ENCODE peak calls at places on chromosomes 6 and 20, in ten cellular contexts. K, M, H, I, E, C, F, W, V and L are unnamed samples.

GRCh38 chr6:154649723-154650122 is 83.5 kb upstream of the SCAF8 start:
- DNase-seq in M (no peak), K (no peak), F (no peak), V (no peak), W (peak), E (no peak), H (no peak), I (no peak), C (no peak), L (no peak)

GRCh38 chr6:37525460-37526357 is 26.0 kb upstream of the CCDC167 start:
- DNase-seq in F (no peak), K (no peak), M (no peak), I (no peak), E (no peak), H (peak), W (peak), V (no peak), C (no peak), L (no peak)

GRCh38 chr6:17058550-17058949 is 43.3 kb upstream of the STMND1 start:
- DNase-seq in E (no peak), H (no peak), W (no peak), I (no peak), M (no peak), C (no peak), F (no peak), K (no peak), V (no peak), L (no peak)

GRCh38 chr20:58583586-58583985 is 67.5 kb upstream of the STX16 start:
- DNase-seq in M (no peak), C (no peak), E (no peak), W (no peak), V (no peak), H (no peak), F (no peak), I (no peak), K (no peak), L (no peak)

GRCh38 chr6:119880840-119881239 is 531.3 kb upstream of the MAN1A1 start:
- DNase-seq in I (no peak), W (no peak), V (no peak), H (no peak), F (no peak), K (no peak), E (no peak), M (no peak), C (no peak), L (no peak)

GRCh38 chr6:157569543-157569942 is 188.6 kb downstream of the ZDHHC14 start:
- DNase-seq in K (no peak), C (no peak), W (no peak), M (no peak), H (no peak), I (no peak), V (no peak), F (no peak), E (no peak), L (no peak)

GRCh38 chr6:169383265-169383664 is 129.6 kb upstream of the THBS2 start:
- DNase-seq in M (no peak), K (peak), E (no peak), I (no peak), V (no peak), C (no peak), H (no peak), F (no peak), W (no peak), L (peak)

GRCh38 chr20:50595988-50596693 is 86.0 kb downstream of the PTPN1 start:
- DNase-seq in E (no peak), K (no peak), C (no peak), M (peak), W (no peak), H (no peak), V (no peak), F (peak), I (no peak), L (no peak)

GRCh38 chr6:6942826-6943225 is 164.9 kb upstream of the RREB1 start:
- DNase-seq in E (peak), M (peak), V (no peak), F (no peak), K (no peak), I (peak), C (no peak), H (peak), W (no peak), L (no peak)

GRCh38 chr20:33842346-33842745 is 31.2 kb downstream of the CHMP4B start:
- DNase-seq in H (no peak), V (no peak), W (no peak), C (no peak), E (no peak), F (no peak), M (no peak), I (no peak), K (no peak), L (no peak)

GRCh38 chr20:33299111-33299603 is 16.1 kb downstream of the BPIFB1 start:
- DNase-seq in C (peak), H (peak), K (no peak), E (peak), I (peak), M (peak), V (peak), F (peak), W (peak), L (peak)

GRCh38 chr6:37125779-37126553 is 44.0 kb upstream of the PIM1 start:
- DNase-seq in K (no peak), W (peak), I (no peak), M (peak), V (peak), E (no peak), C (peak), H (no peak), F (no peak), L (no peak)

GRCh38 chr20:1297486-1297885 is 31.4 kb downstream of the SNPH start:
- DNase-seq in F (no peak), V (no peak), I (no peak), K (no peak), H (no peak), M (no peak), E (no peak), C (no peak), W (no peak), L (no peak)

GRCh38 chr6:5995705-5996686 is 10.7 kb downstream of the NRN1 start:
- DNase-seq in W (no peak), C (peak), M (peak), K (no peak), E (peak), V (no peak), H (peak), I (peak), F (no peak), L (no peak)

GRCh38 chr6:65908065-65908464 is 201.0 kb upstream of the EYS start:
- DNase-seq in I (no peak), E (no peak), M (peak), F (no peak), W (no peak), K (no peak), H (no peak), C (no peak), V (no peak), L (no peak)

GRCh38 chr6:132648356-132648755 is 10.6 kb downstream of the TAAR1 start:
- DNase-seq in K (no peak), E (no peak), I (no peak), W (peak), H (peak), C (no peak), M (no peak), F (no peak), V (no peak), L (no peak)

GRCh38 chr20:45085289-45085688 is 15.6 kb downstream of the KCNS1 start:
- DNase-seq in C (no peak), E (no peak), H (no peak), V (no peak), K (no peak), W (no peak), I (no peak), F (no peak), M (no peak), L (no peak)

GRCh38 chr6:36753671-36754485 is 56.3 kb downstream of the RAB44 start:
- DNase-seq in W (no peak), C (no peak), K (no peak), H (no peak), I (no peak), F (no peak), V (no peak), E (no peak), M (no peak), L (no peak)

GRCh38 chr6:129264480-129265045 is 381.6 kb downstream of the LAMA2 start:
- DNase-seq in M (no peak), V (no peak), K (no peak), W (peak), I (no peak), F (no peak), H (peak), C (no peak), E (no peak), L (no peak)

GRCh38 chr6:112269979-112270378 is 15.6 kb upstream of the LAMA4 start:
- DNase-seq in V (no peak), I (no peak), K (no peak), C (no peak), M (no peak), H (no peak), F (no peak), W (no peak), E (no peak), L (no peak)

GRCh38 chr20:4973330-4974097 is 27.8 kb downstream of the SLC23A2 start:
- DNase-seq in H (peak), M (peak), F (no peak), I (peak), E (peak), K (no peak), C (peak), W (peak), V (no peak), L (peak)

GRCh38 chr20:63330084-63330760 is 30.9 kb downstream of the CHRNA4 start:
- DNase-seq in W (no peak), E (no peak), K (no peak), F (no peak), H (no peak), I (no peak), V (no peak), C (no peak), M (peak), L (no peak)

GRCh38 chr20:36792422-36792821 is 18.9 kb upstream of the DSN1 start:
- DNase-seq in F (no peak), K (no peak), H (peak), V (peak), C (peak), M (peak), W (peak), E (no peak), I (no peak), L (no peak)

DNA sequence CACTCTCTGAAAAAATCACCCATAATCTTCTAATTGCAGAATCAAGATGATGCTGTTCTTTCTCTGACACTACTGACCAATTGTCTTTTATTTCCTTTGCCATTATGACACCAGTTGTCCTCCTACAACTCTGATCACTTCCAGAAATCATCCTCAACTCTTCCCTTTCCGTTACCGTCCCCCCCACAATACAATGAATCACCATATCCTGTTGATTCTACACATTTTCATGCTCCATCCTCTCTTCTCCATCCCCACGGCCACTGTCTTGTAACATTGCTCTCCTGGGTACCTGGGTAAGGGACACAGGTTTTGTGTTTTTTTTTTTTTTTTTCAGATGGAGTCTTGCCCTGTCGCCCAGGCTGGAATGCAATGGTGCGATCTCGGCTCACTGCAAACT is 2.5 kb upstream of the PPP2R5D start:
- DNase-seq in I (no peak), K (no peak), H (no peak), E (no peak), V (no peak), F (no peak), W (no peak), M (no peak), C (no peak), L (no peak)
- H3K4me3 ChIP-seq in I (no peak), K (no peak), H (no peak), E (no peak), V (no peak), F (no peak), W (no peak), M (no peak), C (no peak), L (no peak)

DNA sequence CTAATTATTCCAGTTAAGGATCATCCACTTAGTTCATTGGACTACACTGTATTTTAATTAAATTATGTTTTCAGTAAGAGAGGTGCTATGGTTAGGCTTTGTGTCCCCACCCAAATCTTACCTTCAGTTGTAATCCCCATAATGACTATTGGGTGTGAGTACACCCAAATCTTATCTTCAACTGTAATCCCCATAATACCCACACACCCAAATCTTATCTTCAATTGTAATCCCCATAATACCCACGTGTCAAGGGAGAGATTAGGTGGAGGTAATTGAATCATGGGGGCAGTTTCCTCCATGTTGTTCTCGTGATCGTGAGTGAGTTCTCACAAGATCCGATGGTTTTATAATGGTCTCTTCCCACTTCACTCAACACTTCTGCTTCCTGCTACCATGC is 208.0 kb upstream of the PHACTR1 start:
- DNase-seq in H (no peak), V (no peak), W (no peak), I (no peak), E (no peak), F (no peak), M (no peak), K (no peak), C (no peak), L (no peak)
- H3K4me3 ChIP-seq in H (no peak), V (no peak), W (no peak), I (no peak), E (no peak), F (no peak), M (no peak), K (no peak), C (no peak), L (no peak)

GRCh38 chr6:87971605-87972262 is 75.9 kb upstream of the SPACA1 start:
- DNase-seq in F (no peak), W (no peak), I (no peak), H (no peak), M (no peak), V (no peak), C (no peak), E (no peak), K (no peak), L (no peak)

GRCh38 chr6:87972279-87972678 is 75.4 kb upstream of the SPACA1 start:
- DNase-seq in H (no peak), E (no peak), K (no peak), C (no peak), V (no peak), I (no peak), W (no peak), M (no peak), F (no peak), L (no peak)

GRCh38 chr6:87965806-87966205 is 81.8 kb upstream of the SPACA1 start:
- DNase-seq in I (no peak), C (no peak), K (no peak), F (no peak), E (no peak), M (no peak), V (no peak), W (no peak), H (no peak), L (no peak)

DNA sequence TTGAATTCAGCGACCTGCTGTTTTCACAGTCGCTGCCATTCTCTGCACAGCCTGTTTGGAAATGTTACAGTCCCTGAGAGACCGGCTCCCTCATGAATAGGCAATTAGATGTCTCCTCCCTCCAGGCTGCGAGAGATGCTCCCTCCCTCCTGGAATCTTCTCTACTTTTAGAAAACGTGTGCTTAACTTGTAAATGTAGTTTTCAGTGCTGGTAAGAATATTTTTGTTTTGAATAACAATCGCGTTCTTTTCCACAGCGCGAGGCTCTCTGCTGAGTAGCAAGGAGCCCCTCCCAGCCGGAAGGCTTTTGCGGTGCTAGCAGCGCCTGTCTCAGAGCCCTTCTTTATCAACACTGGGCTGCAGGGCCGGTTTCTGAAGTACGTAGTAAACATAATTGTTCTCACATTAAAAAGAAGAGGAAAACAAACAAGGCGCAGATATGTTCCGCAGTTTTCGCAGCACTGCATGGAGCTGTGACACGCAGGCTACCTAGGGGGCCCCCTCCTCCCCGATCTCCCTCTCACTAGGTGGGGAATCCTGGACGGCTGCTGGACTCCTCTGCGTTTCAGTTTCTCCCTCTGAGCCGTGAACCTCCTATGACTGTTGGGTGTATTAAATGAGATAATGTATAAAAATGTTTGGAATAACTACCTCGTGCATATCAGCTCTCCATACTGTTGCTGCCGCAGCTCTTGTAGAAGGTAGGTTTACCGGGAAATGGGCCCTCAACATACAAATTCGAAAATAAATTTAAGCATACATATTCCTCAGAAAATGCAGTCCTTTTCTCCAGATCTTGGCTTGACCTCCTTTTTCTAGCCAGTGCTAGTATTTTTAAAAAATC is 79.0 kb upstream of the SPACA1 start:
- DNase-seq in I (no peak), F (no peak), V (no peak), H (peak), C (no peak), E (peak), W (peak), K (no peak), M (peak), L (no peak)
- H3K4me3 ChIP-seq in I (peak), F (peak), V (peak), H (peak), C (peak), E (peak), W (peak), K (peak), M (peak), L (peak)

GRCh38 chr6:8738951-8739350 is 303.6 kb upstream of the SLC35B3 start:
- DNase-seq in M (no peak), I (no peak), C (no peak), H (no peak), W (no peak), K (no peak), E (no peak), F (no peak), V (no peak), L (no peak)

GRCh38 chr6:8739454-8739853 is 304.1 kb upstream of the SLC35B3 start:
- DNase-seq in E (no peak), W (no peak), H (no peak), F (no peak), M (no peak), V (no peak), I (no peak), K (no peak), C (no peak), L (no peak)

DNA sequence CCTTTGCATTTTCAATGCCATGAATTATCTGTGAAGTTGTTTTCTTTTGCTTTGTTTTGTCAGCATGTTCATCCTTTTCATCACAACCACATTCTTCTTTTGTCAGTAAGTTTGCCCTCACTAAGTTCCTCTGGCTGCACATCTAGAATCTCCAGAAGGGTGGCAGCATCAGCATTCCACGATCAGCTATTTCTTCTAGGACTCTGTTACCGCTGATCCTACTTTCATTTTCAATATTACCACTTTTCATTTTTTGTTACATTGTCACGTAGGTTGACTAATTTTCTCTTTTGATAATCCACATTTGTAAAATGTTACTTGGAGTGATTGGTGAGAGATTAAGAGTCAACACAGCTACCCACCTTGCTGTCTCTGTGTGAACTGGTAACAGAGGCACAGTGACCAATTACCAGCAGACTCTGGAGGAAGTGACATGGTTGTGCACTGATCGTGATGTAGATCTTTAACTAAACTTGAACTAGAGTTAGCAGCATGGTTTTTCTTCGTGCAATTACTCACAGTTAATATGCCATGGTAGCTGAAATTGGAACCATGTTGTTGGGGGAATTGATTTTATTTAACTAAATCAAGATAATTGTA is 307.9 kb upstream of the SLC35B3 start:
- DNase-seq in F (no peak), K (no peak), M (no peak), C (no peak), H (no peak), V (no peak), I (no peak), W (no peak), E (no peak), L (no peak)
- H3K4me3 ChIP-seq in F (peak), K (no peak), M (no peak), C (peak), H (no peak), V (no peak), I (no peak), W (no peak), E (no peak), L (no peak)

GRCh38 chr6:46735720-46736031 is 501 bp upstream of the PLA2G7 start:
- DNase-seq in V (no peak), I (no peak), F (no peak), W (no peak), C (no peak), K (no peak), E (no peak), M (no peak), H (no peak), L (no peak)
- H3K4me3 ChIP-seq in V (peak), I (peak), F (peak), W (peak), C (no peak), K (peak), E (peak), M (peak), H (peak), L (peak)

GRCh38 chr6:50657513-50657912 is 55.8 kb upstream of the TFAP2D start:
- DNase-seq in K (no peak), V (no peak), E (no peak), H (no peak), C (no peak), M (no peak), F (no peak), I (no peak), W (no peak), L (no peak)
- H3K4me3 ChIP-seq in K (no peak), V (no peak), E (no peak), H (no peak), C (no peak), M (no peak), F (no peak), I (no peak), W (no peak), L (no peak)

DNA sequence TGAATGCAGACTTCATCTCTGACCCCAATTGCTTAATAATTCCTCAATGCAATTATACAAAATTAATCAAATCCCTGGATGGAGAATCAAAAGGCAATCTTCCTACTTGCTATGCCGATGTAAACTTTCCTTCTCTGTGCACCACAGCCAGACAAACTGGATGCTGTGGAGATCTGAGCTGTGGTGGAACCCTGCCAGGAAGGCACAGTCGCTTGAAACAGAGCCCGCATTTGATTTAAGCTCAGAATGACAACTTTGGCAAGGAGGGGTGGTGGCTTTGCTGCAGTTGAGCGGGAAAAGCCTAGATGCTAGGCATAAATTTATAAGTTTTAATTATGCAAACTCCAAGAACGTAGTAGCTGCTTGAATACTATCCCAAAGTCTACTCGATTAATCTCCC is 190.8 kb downstream of the MTFR2 start:
- DNase-seq in I (peak), F (no peak), K (no peak), E (peak), W (peak), V (no peak), M (peak), C (no peak), H (no peak), L (no peak)
- H3K4me3 ChIP-seq in I (no peak), F (no peak), K (no peak), E (no peak), W (no peak), V (no peak), M (no peak), C (no peak), H (no peak), L (no peak)